ENCODE peak calls at places on chromosome 7, in seven cellular contexts. One of them, this sample, is unnamed.

GRCh38 chr7:2109936-2110585 is 122.7 kb downstream of the MAD1L1 start:
- DNase-seq in AG20443: peak
- DNase-seq in brain microvascular endothelial cell: peak
- DNase-seq in RPMI7951: peak
- DNase-seq in stimulated activated CD8-positive, alpha-beta memory T cell treated with anti-CD3 and anti-CD28 coated beads, Interleukin-12 subunit alpha, Interleukin-12 subunit beta, amount 100 ng/mL, for 1 hour: no peak
- DNase-seq in cardiac muscle cell: no peak
- DNase-seq in midbrain: no peak
- DNase-seq in this sample: no peak

GRCh38 chr7:117283371-117283770 is 39.5 kb downstream of the WNT2 start:
- DNase-seq in AG20443: peak
- DNase-seq in brain microvascular endothelial cell: peak
- DNase-seq in RPMI7951: peak
- DNase-seq in stimulated activated CD8-positive, alpha-beta memory T cell treated with anti-CD3 and anti-CD28 coated beads, Interleukin-12 subunit alpha, Interleukin-12 subunit beta, amount 100 ng/mL, for 1 hour: no peak
- DNase-seq in cardiac muscle cell: no peak
- DNase-seq in midbrain: no peak
- DNase-seq in this sample: no peak

GRCh38 chr7:151114151-151115090 is 28.1 kb downstream of the AGAP3 start:
- DNase-seq in AG20443: peak
- DNase-seq in brain microvascular endothelial cell: no peak
- DNase-seq in RPMI7951: no peak
- DNase-seq in stimulated activated CD8-positive, alpha-beta memory T cell treated with anti-CD3 and anti-CD28 coated beads, Interleukin-12 subunit alpha, Interleukin-12 subunit beta, amount 100 ng/mL, for 1 hour: no peak
- DNase-seq in cardiac muscle cell: peak
- DNase-seq in midbrain: no peak
- DNase-seq in this sample: no peak

GRCh38 chr7:7438851-7439250 is 96.8 kb downstream of the COL28A1 start:
- DNase-seq in AG20443: peak
- DNase-seq in brain microvascular endothelial cell: peak
- DNase-seq in RPMI7951: peak
- DNase-seq in stimulated activated CD8-positive, alpha-beta memory T cell treated with anti-CD3 and anti-CD28 coated beads, Interleukin-12 subunit alpha, Interleukin-12 subunit beta, amount 100 ng/mL, for 1 hour: no peak
- DNase-seq in cardiac muscle cell: no peak
- DNase-seq in midbrain: no peak
- DNase-seq in this sample: no peak

GRCh38 chr7:7830122-7830878 is 111.9 kb upstream of the RPA3 start:
- DNase-seq in AG20443: no peak
- DNase-seq in brain microvascular endothelial cell: no peak
- DNase-seq in RPMI7951: no peak
- DNase-seq in stimulated activated CD8-positive, alpha-beta memory T cell treated with anti-CD3 and anti-CD28 coated beads, Interleukin-12 subunit alpha, Interleukin-12 subunit beta, amount 100 ng/mL, for 1 hour: no peak
- DNase-seq in cardiac muscle cell: peak
- DNase-seq in midbrain: no peak
- DNase-seq in this sample: no peak

GRCh38 chr7:154794147-154794780 is 208.7 kb downstream of the PAXIP1 start:
- DNase-seq in AG20443: no peak
- DNase-seq in brain microvascular endothelial cell: no peak
- DNase-seq in RPMI7951: peak
- DNase-seq in stimulated activated CD8-positive, alpha-beta memory T cell treated with anti-CD3 and anti-CD28 coated beads, Interleukin-12 subunit alpha, Interleukin-12 subunit beta, amount 100 ng/mL, for 1 hour: no peak
- DNase-seq in cardiac muscle cell: peak
- DNase-seq in midbrain: no peak
- DNase-seq in this sample: peak

GRCh38 chr7:37448057-37448636 is 517 bp downstream of the ELMO1 start:
- DNase-seq in AG20443: peak
- DNase-seq in brain microvascular endothelial cell: no peak
- DNase-seq in RPMI7951: no peak
- DNase-seq in stimulated activated CD8-positive, alpha-beta memory T cell treated with anti-CD3 and anti-CD28 coated beads, Interleukin-12 subunit alpha, Interleukin-12 subunit beta, amount 100 ng/mL, for 1 hour: no peak
- DNase-seq in cardiac muscle cell: peak
- DNase-seq in midbrain: no peak
- DNase-seq in this sample: no peak

GRCh38 chr7:151754142-151754590 is 122.7 kb downstream of the PRKAG2 start:
- DNase-seq in AG20443: peak
- DNase-seq in brain microvascular endothelial cell: peak
- DNase-seq in RPMI7951: peak
- DNase-seq in stimulated activated CD8-positive, alpha-beta memory T cell treated with anti-CD3 and anti-CD28 coated beads, Interleukin-12 subunit alpha, Interleukin-12 subunit beta, amount 100 ng/mL, for 1 hour: no peak
- DNase-seq in cardiac muscle cell: peak
- DNase-seq in midbrain: peak
- DNase-seq in this sample: peak

GRCh38 chr7:158023563-158024350 is 563.9 kb downstream of the PTPRN2 start:
- DNase-seq in AG20443: no peak
- DNase-seq in brain microvascular endothelial cell: no peak
- DNase-seq in RPMI7951: no peak
- DNase-seq in stimulated activated CD8-positive, alpha-beta memory T cell treated with anti-CD3 and anti-CD28 coated beads, Interleukin-12 subunit alpha, Interleukin-12 subunit beta, amount 100 ng/mL, for 1 hour: no peak
- DNase-seq in cardiac muscle cell: no peak
- DNase-seq in midbrain: no peak
- DNase-seq in this sample: no peak

GRCh38 chr7:27202741-27203134 is 2.8 kb upstream of the HOXA13 start:
- DNase-seq in AG20443: no peak
- DNase-seq in brain microvascular endothelial cell: no peak
- DNase-seq in RPMI7951: no peak
- DNase-seq in stimulated activated CD8-positive, alpha-beta memory T cell treated with anti-CD3 and anti-CD28 coated beads, Interleukin-12 subunit alpha, Interleukin-12 subunit beta, amount 100 ng/mL, for 1 hour: no peak
- DNase-seq in cardiac muscle cell: no peak
- DNase-seq in midbrain: no peak
- DNase-seq in this sample: no peak

GRCh38 chr7:840001-840600 is 7.8 kb downstream of the SUN1 start:
- DNase-seq in AG20443: no peak
- DNase-seq in brain microvascular endothelial cell: no peak
- DNase-seq in RPMI7951: no peak
- DNase-seq in stimulated activated CD8-positive, alpha-beta memory T cell treated with anti-CD3 and anti-CD28 coated beads, Interleukin-12 subunit alpha, Interleukin-12 subunit beta, amount 100 ng/mL, for 1 hour: no peak
- DNase-seq in cardiac muscle cell: no peak
- DNase-seq in midbrain: no peak
- DNase-seq in this sample: peak

GRCh38 chr7:128402346-128402745 is 7.4 kb downstream of the IMPDH1 start:
- DNase-seq in AG20443: no peak
- DNase-seq in brain microvascular endothelial cell: no peak
- DNase-seq in RPMI7951: no peak
- DNase-seq in stimulated activated CD8-positive, alpha-beta memory T cell treated with anti-CD3 and anti-CD28 coated beads, Interleukin-12 subunit alpha, Interleukin-12 subunit beta, amount 100 ng/mL, for 1 hour: no peak
- DNase-seq in cardiac muscle cell: no peak
- DNase-seq in midbrain: no peak
- DNase-seq in this sample: no peak

GRCh38 chr7:158123753-158124152 is 463.9 kb downstream of the PTPRN2 start:
- DNase-seq in AG20443: no peak
- DNase-seq in brain microvascular endothelial cell: no peak
- DNase-seq in RPMI7951: no peak
- DNase-seq in stimulated activated CD8-positive, alpha-beta memory T cell treated with anti-CD3 and anti-CD28 coated beads, Interleukin-12 subunit alpha, Interleukin-12 subunit beta, amount 100 ng/mL, for 1 hour: no peak
- DNase-seq in cardiac muscle cell: no peak
- DNase-seq in midbrain: no peak
- DNase-seq in this sample: no peak

GRCh38 chr7:108051449-108051848 is 48.5 kb upstream of the LAMB1 start:
- DNase-seq in AG20443: no peak
- DNase-seq in brain microvascular endothelial cell: no peak
- DNase-seq in RPMI7951: no peak
- DNase-seq in stimulated activated CD8-positive, alpha-beta memory T cell treated with anti-CD3 and anti-CD28 coated beads, Interleukin-12 subunit alpha, Interleukin-12 subunit beta, amount 100 ng/mL, for 1 hour: no peak
- DNase-seq in cardiac muscle cell: no peak
- DNase-seq in midbrain: no peak
- DNase-seq in this sample: no peak

GRCh38 chr7:47478926-47479791 is 102.8 kb downstream of the TNS3 start:
- DNase-seq in AG20443: no peak
- DNase-seq in brain microvascular endothelial cell: no peak
- DNase-seq in RPMI7951: no peak
- DNase-seq in stimulated activated CD8-positive, alpha-beta memory T cell treated with anti-CD3 and anti-CD28 coated beads, Interleukin-12 subunit alpha, Interleukin-12 subunit beta, amount 100 ng/mL, for 1 hour: no peak
- DNase-seq in cardiac muscle cell: no peak
- DNase-seq in midbrain: no peak
- DNase-seq in this sample: no peak

GRCh38 chr7:33764752-33765451 is 140.4 kb upstream of the BMPER start:
- DNase-seq in AG20443: peak
- DNase-seq in brain microvascular endothelial cell: peak
- DNase-seq in RPMI7951: peak
- DNase-seq in stimulated activated CD8-positive, alpha-beta memory T cell treated with anti-CD3 and anti-CD28 coated beads, Interleukin-12 subunit alpha, Interleukin-12 subunit beta, amount 100 ng/mL, for 1 hour: no peak
- DNase-seq in cardiac muscle cell: peak
- DNase-seq in midbrain: no peak
- DNase-seq in this sample: no peak

GRCh38 chr7:106064836-106065559 is 47.1 kb downstream of the SYPL1 start:
- DNase-seq in AG20443: peak
- DNase-seq in brain microvascular endothelial cell: peak
- DNase-seq in RPMI7951: peak
- DNase-seq in stimulated activated CD8-positive, alpha-beta memory T cell treated with anti-CD3 and anti-CD28 coated beads, Interleukin-12 subunit alpha, Interleukin-12 subunit beta, amount 100 ng/mL, for 1 hour: no peak
- DNase-seq in cardiac muscle cell: no peak
- DNase-seq in midbrain: peak
- DNase-seq in this sample: peak

GRCh38 chr7:133479456-133480097 is 226.7 kb downstream of the EXOC4 start:
- DNase-seq in AG20443: no peak
- DNase-seq in brain microvascular endothelial cell: no peak
- DNase-seq in RPMI7951: no peak
- DNase-seq in stimulated activated CD8-positive, alpha-beta memory T cell treated with anti-CD3 and anti-CD28 coated beads, Interleukin-12 subunit alpha, Interleukin-12 subunit beta, amount 100 ng/mL, for 1 hour: no peak
- DNase-seq in cardiac muscle cell: no peak
- DNase-seq in midbrain: no peak
- DNase-seq in this sample: no peak

GRCh38 chr7:13989138-13989943 is at the start of gene ETV1:
- DNase-seq in AG20443: peak
- DNase-seq in brain microvascular endothelial cell: peak
- DNase-seq in RPMI7951: peak
- DNase-seq in stimulated activated CD8-positive, alpha-beta memory T cell treated with anti-CD3 and anti-CD28 coated beads, Interleukin-12 subunit alpha, Interleukin-12 subunit beta, amount 100 ng/mL, for 1 hour: no peak
- DNase-seq in cardiac muscle cell: peak
- DNase-seq in midbrain: peak
- DNase-seq in this sample: peak

This sample was measured in mucosa of descending colon.